ENCODE peak calls at places on chromosomes 7 and 10, in five cellular contexts. O is GM23338, Q is gastrocnemius medialis, F is Panc1, M is suprapubic skin. K is an unnamed sample.

GRCh38 chr10:69425513-69426298 is 9.0 kb upstream of the TACR2 start:
- DNase-seq in O (no peak), Q (peak), F (no peak), M (peak), K (no peak)

GRCh38 chr10:58651040-58651439 is 138.4 kb downstream of the BICC1 start:
- DNase-seq in O (no peak), Q (no peak), F (no peak), M (no peak), K (no peak)

GRCh38 chr10:112475565-112476233 is 28.7 kb downstream of the VTI1A start:
- DNase-seq in O (no peak), Q (no peak), F (no peak), M (no peak), K (no peak)

GRCh38 chr10:2076528-2076927 is 339.2 kb upstream of the ADARB2 start:
- DNase-seq in O (peak), Q (no peak), F (no peak), M (no peak), K (no peak)

GRCh38 chr7:78576196-78576595 is 777.6 kb downstream of the PHTF2 start:
- DNase-seq in O (peak), Q (no peak), F (no peak), M (no peak), K (no peak)

GRCh38 chr7:14144538-14144937 is 155.1 kb upstream of the ETV1 start:
- DNase-seq in O (no peak), Q (no peak), F (no peak), M (no peak), K (no peak)

GRCh38 chr7:133650067-133650466 is 397.2 kb downstream of the EXOC4 start:
- DNase-seq in O (no peak), Q (no peak), F (no peak), M (no peak), K (no peak)

GRCh38 chr10:20276127-20276979 is 460.1 kb downstream of the PLXDC2 start:
- DNase-seq in O (no peak), Q (no peak), F (no peak), M (no peak), K (no peak)

GRCh38 chr7:44761207-44762161 is 12.8 kb downstream of the ZMIZ2 start:
- DNase-seq in O (peak), Q (peak), F (no peak), M (no peak), K (no peak)

GRCh38 chr7:67918158-67918557 is 921.5 kb downstream of the TYW1 start:
- DNase-seq in O (no peak), Q (no peak), F (no peak), M (no peak), K (no peak)

GRCh38 chr10:109784236-109784635 is 139.1 kb downstream of the XPNPEP1 start:
- DNase-seq in O (no peak), Q (no peak), F (no peak), M (no peak), K (no peak)

GRCh38 chr7:51301806-51302205 is 14.8 kb downstream of the COBL start:
- DNase-seq in O (no peak), Q (no peak), F (no peak), M (no peak), K (no peak)
- H3K27ac ChIP-seq in O (peak), Q (no peak), F (no peak), M (no peak), K (no peak)

GRCh38 chr7:46681865-46682503 is 760.9 kb upstream of the IGFBP3 start:
- DNase-seq in O (no peak), Q (peak), F (no peak), M (peak), K (no peak)

GRCh38 chr7:46682841-46683624 is 762.0 kb upstream of the IGFBP3 start:
- DNase-seq in O (no peak), Q (no peak), F (no peak), M (no peak), K (no peak)

GRCh38 chr7:46678421-46678820 is 757.3 kb upstream of the IGFBP3 start:
- DNase-seq in O (no peak), Q (no peak), F (no peak), M (no peak), K (no peak)

GRCh38 chr7:46679671-46680070 is 758.6 kb upstream of the IGFBP3 start:
- DNase-seq in O (no peak), Q (no peak), F (no peak), M (no peak), K (no peak)

GRCh38 chr7:46680147-46680546 is 759.1 kb upstream of the IGFBP3 start:
- DNase-seq in O (no peak), Q (no peak), F (no peak), M (no peak), K (no peak)
- H3K4me3 ChIP-seq in O (no peak), Q (no peak), F (no peak), M (no peak), K (no peak)

GRCh38 chr7:129559564-129559963 is 52.0 kb upstream of the NRF1 start:
- DNase-seq in O (no peak), Q (no peak), F (no peak), M (no peak), K (no peak)
- TF ChIP-seq CTCF in O (no peak), Q (no peak), F (no peak), M (no peak), K (no peak)

GRCh38 chr7:181738-182137 is 10.6 kb upstream of the FAM20C start:
- DNase-seq in O (no peak), Q (no peak), F (no peak), M (no peak), K (no peak)

GRCh38 chr7:179948-180694 is 12.2 kb upstream of the FAM20C start:
- DNase-seq in O (no peak), Q (no peak), F (no peak), M (no peak), K (no peak)

GRCh38 chr7:178444-178843 is 13.9 kb upstream of the FAM20C start:
- DNase-seq in O (no peak), Q (no peak), F (no peak), M (no peak), K (no peak)

GRCh38 chr7:176786-177185 is 15.6 kb upstream of the FAM20C start:
- DNase-seq in O (no peak), Q (no peak), F (no peak), M (no peak), K (no peak)

GRCh38 chr7:179209-179681 is 13.1 kb upstream of the FAM20C start:
- DNase-seq in O (no peak), Q (peak), F (no peak), M (no peak), K (no peak)
- H3K27ac ChIP-seq in O (no peak), Q (peak), F (no peak), M (no peak), K (no peak)

GRCh38 chr7:2307690-2308107 is 6.5 kb downstream of the SNX8 start:
- DNase-seq in O (no peak), Q (no peak), F (no peak), M (no peak), K (no peak)
- H3K4me3 ChIP-seq in O (no peak), Q (no peak), F (no peak), M (no peak), K (no peak)

GRCh38 chr7:114081606-114082425 is 163.0 kb upstream of the PPP1R3A start:
- DNase-seq in O (peak), Q (no peak), F (peak), M (no peak), K (no peak)
- TF ChIP-seq CTCF in O (peak), Q (peak), F (peak), M (peak), K (peak)

GRCh38 chr7:55104123-55104522 is 85.3 kb downstream of the EGFR start:
- DNase-seq in O (no peak), Q (no peak), F (no peak), M (no peak), K (no peak)

GRCh38 chr7:55108401-55108800 is 89.6 kb downstream of the EGFR start:
- DNase-seq in O (no peak), Q (no peak), F (no peak), M (no peak), K (no peak)

GRCh38 chr7:55104707-55105433 is 86.1 kb downstream of the EGFR start:
- DNase-seq in O (no peak), Q (no peak), F (no peak), M (no peak), K (no peak)

GRCh38 chr7:55107946-55108345 is 89.1 kb downstream of the EGFR start:
- DNase-seq in O (no peak), Q (no peak), F (no peak), M (no peak), K (no peak)

DNA sequence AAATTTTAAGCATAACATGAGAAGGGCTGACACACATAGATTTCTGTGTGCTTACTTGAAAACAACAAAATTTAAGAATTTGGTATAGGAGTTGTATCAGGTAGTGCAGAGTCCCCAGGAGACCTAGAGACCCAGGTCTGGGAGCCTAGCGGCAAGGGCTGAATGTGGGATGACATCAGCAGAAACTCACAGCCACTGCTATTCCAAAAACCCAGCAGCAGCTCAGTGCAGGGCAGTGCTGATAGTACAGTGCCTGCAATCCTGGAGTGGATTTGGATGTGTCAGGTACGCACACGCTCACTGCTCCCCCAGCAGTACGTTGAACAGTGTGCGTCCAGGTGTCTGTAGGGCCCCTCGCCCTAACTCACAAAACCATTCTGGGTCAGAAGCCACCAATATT is 87.1 kb downstream of the EGFR start:
- DNase-seq in O (no peak), Q (no peak), F (no peak), M (no peak), K (no peak)
- H3K27ac ChIP-seq in O (no peak), Q (no peak), F (peak), M (no peak), K (no peak)

GRCh38 chr10:1056326-1057105 is at the start of gene WDR37:
- DNase-seq in O (peak), Q (peak), F (no peak), M (peak), K (peak)

GRCh38 chr10:1057106-1057657 is 997 bp downstream of the WDR37 start:
- DNase-seq in O (peak), Q (no peak), F (no peak), M (no peak), K (no peak)

GRCh38 chr10:1058017-1058416 is 1.8 kb downstream of the WDR37 start:
- DNase-seq in O (no peak), Q (peak), F (no peak), M (no peak), K (no peak)

GRCh38 chr10:1050555-1050954 is 1.6 kb upstream of the IDI1 start:
- DNase-seq in O (peak), Q (peak), F (no peak), M (no peak), K (no peak)

GRCh38 chr10:1054684-1055083 is 1.5 kb upstream of the WDR37 start:
- DNase-seq in O (no peak), Q (no peak), F (no peak), M (no peak), K (no peak)
- H3K4me3 ChIP-seq in O (peak), Q (peak), F (peak), M (no peak), K (peak)

DNA sequence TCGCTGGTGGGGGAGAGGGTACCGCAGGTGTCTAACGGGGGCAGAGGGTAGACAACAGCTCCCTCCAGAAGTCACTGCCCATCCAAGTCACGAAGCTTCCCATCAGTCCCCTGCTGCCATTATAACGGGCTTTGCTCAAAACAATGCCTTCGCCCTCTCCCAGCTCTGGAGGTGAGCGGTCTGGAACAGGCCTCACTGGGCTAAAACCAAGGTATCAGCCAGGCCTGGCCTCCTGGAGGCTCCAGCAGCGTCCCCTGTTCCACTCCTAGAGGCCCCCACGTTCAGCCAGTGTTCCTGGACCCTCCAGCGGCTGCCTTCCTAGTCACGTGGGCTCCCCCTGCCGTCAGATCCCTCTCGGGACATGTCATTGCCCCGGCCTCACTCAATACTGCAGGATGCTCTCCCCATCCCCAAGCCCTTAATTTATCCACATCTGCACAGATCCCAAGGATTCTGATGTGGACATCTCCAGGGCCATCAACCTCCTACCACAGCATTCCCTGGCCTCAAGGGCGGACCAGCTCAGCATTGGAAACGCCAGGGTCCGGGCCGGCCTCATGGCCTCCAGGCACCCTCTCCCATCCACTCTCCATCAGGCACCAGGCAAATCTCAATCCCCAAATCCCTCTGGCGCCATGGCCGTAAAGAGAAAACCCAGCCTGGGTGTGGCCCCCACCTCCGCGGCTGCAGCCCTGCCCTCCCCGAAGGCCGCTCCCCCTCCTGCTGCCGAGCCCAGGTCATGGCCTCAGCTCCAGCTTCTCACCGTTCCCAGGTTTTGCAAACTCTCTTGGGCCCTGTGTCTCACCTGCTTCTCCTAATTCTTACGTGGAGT is 104.1 kb upstream of the FAM20C start:
- DNase-seq in O (peak), Q (no peak), F (no peak), M (no peak), K (peak)
- TF ChIP-seq CTCF in O (peak), Q (no peak), F (no peak), M (no peak), K (no peak)